ENCODE peak calls at places on chromosomes 1 and 21, in eight cellular contexts. One of them, this sample, is unnamed.

GRCh38 chr1:201766117-201766863 is 62.7 kb upstream of the IPO9 start:
- DNase-seq in activated T-helper 9 cell treated with anti-CD3 and anti-CD28 coated beads, Interleukin-2, amount 50 U/mL, for 16 hours: no peak
- DNase-seq in Daoy: peak; percentile 93
- DNase-seq in A673: no peak
- DNase-seq in A172: peak; percentile 94
- DNase-seq in stimulated activated CD4-positive, alpha-beta T cell treated with anti-CD3 and anti-CD28 coated beads, Interleukin-2, amount 100 ng/mL, for 48 hours: no peak
- DNase-seq in ovary: peak; percentile 44
- DNase-seq in IMR-90: peak; percentile 91
- DNase-seq in this sample: no peak

GRCh38 chr21:45011911-45012660 is 62.3 kb upstream of the ADARB1 start:
- DNase-seq in stimulated activated CD4-positive, alpha-beta T cell treated with anti-CD3 and anti-CD28 coated beads, Interleukin-2, amount 100 ng/mL, for 48 hours: no peak
- DNase-seq in activated T-helper 9 cell treated with anti-CD3 and anti-CD28 coated beads, Interleukin-2, amount 50 U/mL, for 16 hours: no peak
- DNase-seq in ovary: peak; percentile 11
- DNase-seq in IMR-90: peak; percentile 94
- DNase-seq in Daoy: peak; percentile 99
- DNase-seq in A172: peak; percentile 99
- DNase-seq in A673: peak; percentile 52
- DNase-seq in this sample: no peak

GRCh38 chr1:224769987-224770693 is 154.0 kb downstream of the CNIH3 start:
- DNase-seq in Daoy: peak; percentile 56
- DNase-seq in stimulated activated CD4-positive, alpha-beta T cell treated with anti-CD3 and anti-CD28 coated beads, Interleukin-2, amount 100 ng/mL, for 48 hours: no peak
- DNase-seq in IMR-90: peak; percentile 74
- DNase-seq in activated T-helper 9 cell treated with anti-CD3 and anti-CD28 coated beads, Interleukin-2, amount 50 U/mL, for 16 hours: no peak
- DNase-seq in A673: no peak
- DNase-seq in ovary: peak; percentile 10
- DNase-seq in A172: peak; percentile 69
- DNase-seq in this sample: no peak

GRCh38 chr1:67214420-67215174 is 48.3 kb downstream of the IL23R start:
- DNase-seq in A673: peak; percentile 38
- DNase-seq in IMR-90: peak; percentile 29
- DNase-seq in Daoy: peak; percentile 13
- DNase-seq in activated T-helper 9 cell treated with anti-CD3 and anti-CD28 coated beads, Interleukin-2, amount 50 U/mL, for 16 hours: peak; percentile 14
- DNase-seq in A172: peak; percentile 11
- DNase-seq in ovary: no peak
- DNase-seq in stimulated activated CD4-positive, alpha-beta T cell treated with anti-CD3 and anti-CD28 coated beads, Interleukin-2, amount 100 ng/mL, for 48 hours: peak; percentile 48
- DNase-seq in this sample: peak; percentile 42

GRCh38 chr1:231853588-231854207 is 227.1 kb downstream of the DISC1 start:
- DNase-seq in stimulated activated CD4-positive, alpha-beta T cell treated with anti-CD3 and anti-CD28 coated beads, Interleukin-2, amount 100 ng/mL, for 48 hours: no peak
- DNase-seq in A673: no peak
- DNase-seq in Daoy: no peak
- DNase-seq in A172: no peak
- DNase-seq in IMR-90: no peak
- DNase-seq in ovary: peak; percentile 20
- DNase-seq in activated T-helper 9 cell treated with anti-CD3 and anti-CD28 coated beads, Interleukin-2, amount 50 U/mL, for 16 hours: no peak
- DNase-seq in this sample: no peak

GRCh38 chr1:158646465-158646864 is 40.0 kb downstream of the SPTA1 start:
- DNase-seq in ovary: no peak
- DNase-seq in Daoy: no peak
- DNase-seq in stimulated activated CD4-positive, alpha-beta T cell treated with anti-CD3 and anti-CD28 coated beads, Interleukin-2, amount 100 ng/mL, for 48 hours: no peak
- DNase-seq in A172: no peak
- DNase-seq in activated T-helper 9 cell treated with anti-CD3 and anti-CD28 coated beads, Interleukin-2, amount 50 U/mL, for 16 hours: no peak
- DNase-seq in A673: no peak
- DNase-seq in IMR-90: no peak
- DNase-seq in this sample: no peak

GRCh38 chr1:63772876-63773275 is 941 bp upstream of the ROR1 start:
- DNase-seq in IMR-90: no peak
- DNase-seq in stimulated activated CD4-positive, alpha-beta T cell treated with anti-CD3 and anti-CD28 coated beads, Interleukin-2, amount 100 ng/mL, for 48 hours: no peak
- DNase-seq in ovary: no peak
- DNase-seq in A673: no peak
- DNase-seq in A172: no peak
- DNase-seq in activated T-helper 9 cell treated with anti-CD3 and anti-CD28 coated beads, Interleukin-2, amount 50 U/mL, for 16 hours: no peak
- DNase-seq in Daoy: no peak
- DNase-seq in this sample: no peak

GRCh38 chr1:165330483-165330882 is 26.0 kb downstream of the LMX1A start:
- DNase-seq in stimulated activated CD4-positive, alpha-beta T cell treated with anti-CD3 and anti-CD28 coated beads, Interleukin-2, amount 100 ng/mL, for 48 hours: no peak
- DNase-seq in Daoy: no peak
- DNase-seq in A172: no peak
- DNase-seq in A673: no peak
- DNase-seq in ovary: no peak
- DNase-seq in IMR-90: no peak
- DNase-seq in activated T-helper 9 cell treated with anti-CD3 and anti-CD28 coated beads, Interleukin-2, amount 50 U/mL, for 16 hours: no peak
- DNase-seq in this sample: no peak

GRCh38 chr1:203538726-203539125 is 44.8 kb downstream of the OPTC start:
- DNase-seq in stimulated activated CD4-positive, alpha-beta T cell treated with anti-CD3 and anti-CD28 coated beads, Interleukin-2, amount 100 ng/mL, for 48 hours: no peak
- DNase-seq in A172: no peak
- DNase-seq in IMR-90: no peak
- DNase-seq in Daoy: no peak
- DNase-seq in A673: no peak
- DNase-seq in activated T-helper 9 cell treated with anti-CD3 and anti-CD28 coated beads, Interleukin-2, amount 50 U/mL, for 16 hours: no peak
- DNase-seq in ovary: no peak
- DNase-seq in this sample: no peak

GRCh38 chr1:217004776-217005436 is 281.7 kb upstream of the ESRRG start:
- DNase-seq in A673: no peak
- DNase-seq in A172: no peak
- DNase-seq in activated T-helper 9 cell treated with anti-CD3 and anti-CD28 coated beads, Interleukin-2, amount 50 U/mL, for 16 hours: no peak
- DNase-seq in ovary: no peak
- DNase-seq in stimulated activated CD4-positive, alpha-beta T cell treated with anti-CD3 and anti-CD28 coated beads, Interleukin-2, amount 100 ng/mL, for 48 hours: no peak
- DNase-seq in Daoy: no peak
- DNase-seq in IMR-90: no peak
- DNase-seq in this sample: no peak

GRCh38 chr1:108852141-108852540 is 4.8 kb downstream of the AKNAD1 start:
- DNase-seq in stimulated activated CD4-positive, alpha-beta T cell treated with anti-CD3 and anti-CD28 coated beads, Interleukin-2, amount 100 ng/mL, for 48 hours: no peak
- DNase-seq in Daoy: no peak
- DNase-seq in activated T-helper 9 cell treated with anti-CD3 and anti-CD28 coated beads, Interleukin-2, amount 50 U/mL, for 16 hours: no peak
- DNase-seq in A673: no peak
- DNase-seq in A172: no peak
- DNase-seq in ovary: no peak
- DNase-seq in IMR-90: no peak
- DNase-seq in this sample: no peak

GRCh38 chr1:6183520-6183989 is 3.4 kb upstream of the CHD5 start:
- DNase-seq in A673: no peak
- DNase-seq in IMR-90: peak; percentile 20
- DNase-seq in A172: no peak
- DNase-seq in Daoy: peak; percentile 35
- DNase-seq in ovary: no peak
- DNase-seq in activated T-helper 9 cell treated with anti-CD3 and anti-CD28 coated beads, Interleukin-2, amount 50 U/mL, for 16 hours: no peak
- DNase-seq in stimulated activated CD4-positive, alpha-beta T cell treated with anti-CD3 and anti-CD28 coated beads, Interleukin-2, amount 100 ng/mL, for 48 hours: no peak
- DNase-seq in this sample: no peak

GRCh38 chr1:101122452-101123166 is 97.0 kb upstream of the DPH5 start:
- DNase-seq in ovary: no peak
- DNase-seq in Daoy: no peak
- DNase-seq in stimulated activated CD4-positive, alpha-beta T cell treated with anti-CD3 and anti-CD28 coated beads, Interleukin-2, amount 100 ng/mL, for 48 hours: no peak
- DNase-seq in IMR-90: no peak
- DNase-seq in A673: no peak
- DNase-seq in A172: no peak
- DNase-seq in activated T-helper 9 cell treated with anti-CD3 and anti-CD28 coated beads, Interleukin-2, amount 50 U/mL, for 16 hours: no peak
- DNase-seq in this sample: no peak

GRCh38 chr1:180527270-180527669 is 24.9 kb upstream of the ACBD6 start:
- DNase-seq in ovary: no peak
- DNase-seq in A172: peak; percentile 72
- DNase-seq in stimulated activated CD4-positive, alpha-beta T cell treated with anti-CD3 and anti-CD28 coated beads, Interleukin-2, amount 100 ng/mL, for 48 hours: no peak
- DNase-seq in Daoy: peak; percentile 60
- DNase-seq in activated T-helper 9 cell treated with anti-CD3 and anti-CD28 coated beads, Interleukin-2, amount 50 U/mL, for 16 hours: no peak
- DNase-seq in IMR-90: peak; percentile 47
- DNase-seq in A673: no peak
- DNase-seq in this sample: no peak

GRCh38 chr1:165900576-165901380 is 73.4 kb downstream of the UCK2 start:
- DNase-seq in Daoy: no peak
- DNase-seq in A172: no peak
- DNase-seq in ovary: no peak
- DNase-seq in stimulated activated CD4-positive, alpha-beta T cell treated with anti-CD3 and anti-CD28 coated beads, Interleukin-2, amount 100 ng/mL, for 48 hours: no peak
- DNase-seq in A673: peak; percentile 77
- DNase-seq in activated T-helper 9 cell treated with anti-CD3 and anti-CD28 coated beads, Interleukin-2, amount 50 U/mL, for 16 hours: no peak
- DNase-seq in IMR-90: no peak
- DNase-seq in this sample: no peak

GRCh38 chr1:43545686-43546387 is 15.2 kb downstream of the PTPRF start:
- DNase-seq in A673: peak; percentile 78
- DNase-seq in A172: no peak
- DNase-seq in Daoy: peak; percentile 49
- DNase-seq in activated T-helper 9 cell treated with anti-CD3 and anti-CD28 coated beads, Interleukin-2, amount 50 U/mL, for 16 hours: no peak
- DNase-seq in IMR-90: no peak
- DNase-seq in stimulated activated CD4-positive, alpha-beta T cell treated with anti-CD3 and anti-CD28 coated beads, Interleukin-2, amount 100 ng/mL, for 48 hours: no peak
- DNase-seq in ovary: peak; percentile 47
- DNase-seq in this sample: no peak

GRCh38 chr1:93904228-93904627 is 5.0 kb downstream of the GCLM start:
- DNase-seq in stimulated activated CD4-positive, alpha-beta T cell treated with anti-CD3 and anti-CD28 coated beads, Interleukin-2, amount 100 ng/mL, for 48 hours: no peak
- DNase-seq in ovary: no peak
- DNase-seq in A172: no peak
- DNase-seq in IMR-90: no peak
- DNase-seq in Daoy: no peak
- DNase-seq in activated T-helper 9 cell treated with anti-CD3 and anti-CD28 coated beads, Interleukin-2, amount 50 U/mL, for 16 hours: no peak
- DNase-seq in A673: peak; percentile 63
- DNase-seq in this sample: peak; percentile 21

GRCh38 chr1:202234331-202235002 is 40.9 kb downstream of the LGR6 start:
- DNase-seq in Daoy: peak; percentile 48
- DNase-seq in IMR-90: peak; percentile 37
- DNase-seq in ovary: no peak
- DNase-seq in A172: peak; percentile 83
- DNase-seq in stimulated activated CD4-positive, alpha-beta T cell treated with anti-CD3 and anti-CD28 coated beads, Interleukin-2, amount 100 ng/mL, for 48 hours: no peak
- DNase-seq in activated T-helper 9 cell treated with anti-CD3 and anti-CD28 coated beads, Interleukin-2, amount 50 U/mL, for 16 hours: no peak
- DNase-seq in A673: peak; percentile 14
- DNase-seq in this sample: no peak

GRCh38 chr1:106465666-106466065 is 590.8 kb upstream of the PRMT6 start:
- DNase-seq in IMR-90: no peak
- DNase-seq in Daoy: peak; percentile 4
- DNase-seq in ovary: no peak
- DNase-seq in A673: peak; percentile 90
- DNase-seq in stimulated activated CD4-positive, alpha-beta T cell treated with anti-CD3 and anti-CD28 coated beads, Interleukin-2, amount 100 ng/mL, for 48 hours: no peak
- DNase-seq in activated T-helper 9 cell treated with anti-CD3 and anti-CD28 coated beads, Interleukin-2, amount 50 U/mL, for 16 hours: no peak
- DNase-seq in A172: no peak
- DNase-seq in this sample: no peak

GRCh38 chr1:155329980-155330598 is 9.4 kb downstream of the RUSC1 start:
- DNase-seq in stimulated activated CD4-positive, alpha-beta T cell treated with anti-CD3 and anti-CD28 coated beads, Interleukin-2, amount 100 ng/mL, for 48 hours: no peak
- DNase-seq in ovary: no peak
- DNase-seq in A172: no peak
- DNase-seq in activated T-helper 9 cell treated with anti-CD3 and anti-CD28 coated beads, Interleukin-2, amount 50 U/mL, for 16 hours: no peak
- DNase-seq in Daoy: no peak
- DNase-seq in IMR-90: no peak
- DNase-seq in A673: no peak
- DNase-seq in this sample: no peak

GRCh38 chr1:13699936-13700520 is at the start of gene PRDM2:
- DNase-seq in activated T-helper 9 cell treated with anti-CD3 and anti-CD28 coated beads, Interleukin-2, amount 50 U/mL, for 16 hours: peak; percentile 50
- DNase-seq in A172: no peak
- DNase-seq in stimulated activated CD4-positive, alpha-beta T cell treated with anti-CD3 and anti-CD28 coated beads, Interleukin-2, amount 100 ng/mL, for 48 hours: peak; percentile 49
- DNase-seq in Daoy: peak; percentile 62
- DNase-seq in A673: peak; percentile 79
- DNase-seq in IMR-90: peak; percentile 17
- DNase-seq in ovary: peak; percentile 58
- DNase-seq in this sample: peak; percentile 69

GRCh38 chr1:185284533-185285244 is 32.4 kb downstream of the IVNS1ABP start:
- DNase-seq in A673: peak; percentile 28
- DNase-seq in activated T-helper 9 cell treated with anti-CD3 and anti-CD28 coated beads, Interleukin-2, amount 50 U/mL, for 16 hours: no peak
- DNase-seq in A172: no peak
- DNase-seq in IMR-90: peak; percentile 28
- DNase-seq in Daoy: no peak
- DNase-seq in stimulated activated CD4-positive, alpha-beta T cell treated with anti-CD3 and anti-CD28 coated beads, Interleukin-2, amount 100 ng/mL, for 48 hours: no peak
- DNase-seq in ovary: no peak
- DNase-seq in this sample: no peak

GRCh38 chr1:169692766-169693460 is 18.5 kb downstream of the SELL start:
- DNase-seq in A172: no peak
- DNase-seq in A673: no peak
- DNase-seq in ovary: no peak
- DNase-seq in Daoy: no peak
- DNase-seq in stimulated activated CD4-positive, alpha-beta T cell treated with anti-CD3 and anti-CD28 coated beads, Interleukin-2, amount 100 ng/mL, for 48 hours: no peak
- DNase-seq in activated T-helper 9 cell treated with anti-CD3 and anti-CD28 coated beads, Interleukin-2, amount 50 U/mL, for 16 hours: no peak
- DNase-seq in IMR-90: no peak
- DNase-seq in this sample: peak; percentile 67

GRCh38 chr1:200512191-200512590 is 102.4 kb upstream of the ZNF281 start:
- DNase-seq in A172: peak; percentile 78
- DNase-seq in stimulated activated CD4-positive, alpha-beta T cell treated with anti-CD3 and anti-CD28 coated beads, Interleukin-2, amount 100 ng/mL, for 48 hours: no peak
- DNase-seq in Daoy: peak; percentile 53
- DNase-seq in ovary: no peak
- DNase-seq in activated T-helper 9 cell treated with anti-CD3 and anti-CD28 coated beads, Interleukin-2, amount 50 U/mL, for 16 hours: no peak
- DNase-seq in IMR-90: peak; percentile 95
- DNase-seq in A673: no peak
- DNase-seq in this sample: no peak

GRCh38 chr1:84771895-84772294 is 81.6 kb upstream of the SSX2IP start:
- DNase-seq in Daoy: no peak
- DNase-seq in stimulated activated CD4-positive, alpha-beta T cell treated with anti-CD3 and anti-CD28 coated beads, Interleukin-2, amount 100 ng/mL, for 48 hours: no peak
- DNase-seq in A172: no peak
- DNase-seq in A673: no peak
- DNase-seq in IMR-90: no peak
- DNase-seq in activated T-helper 9 cell treated with anti-CD3 and anti-CD28 coated beads, Interleukin-2, amount 50 U/mL, for 16 hours: no peak
- DNase-seq in ovary: no peak
- DNase-seq in this sample: no peak

GRCh38 chr21:45543710-45544448 is 1.6 kb upstream of the SLC19A1 start:
- DNase-seq in A172: no peak
- DNase-seq in Daoy: peak; percentile 7
- DNase-seq in ovary: peak; percentile 15
- DNase-seq in activated T-helper 9 cell treated with anti-CD3 and anti-CD28 coated beads, Interleukin-2, amount 50 U/mL, for 16 hours: no peak
- DNase-seq in stimulated activated CD4-positive, alpha-beta T cell treated with anti-CD3 and anti-CD28 coated beads, Interleukin-2, amount 100 ng/mL, for 48 hours: no peak
- DNase-seq in A673: no peak
- DNase-seq in IMR-90: no peak
- DNase-seq in this sample: no peak

GRCh38 chr1:28737245-28738137 is 751 bp downstream of the YTHDF2 start:
- DNase-seq in A673: peak; percentile 65
- DNase-seq in activated T-helper 9 cell treated with anti-CD3 and anti-CD28 coated beads, Interleukin-2, amount 50 U/mL, for 16 hours: peak; percentile 45
- DNase-seq in A172: peak; percentile 27
- DNase-seq in IMR-90: peak; percentile 43
- DNase-seq in Daoy: peak; percentile 58
- DNase-seq in stimulated activated CD4-positive, alpha-beta T cell treated with anti-CD3 and anti-CD28 coated beads, Interleukin-2, amount 100 ng/mL, for 48 hours: peak; percentile 37
- DNase-seq in ovary: peak; percentile 16
- DNase-seq in this sample: peak; percentile 61

GRCh38 chr1:31523012-31523411 is 53.3 kb upstream of the TINAGL1 start:
- DNase-seq in activated T-helper 9 cell treated with anti-CD3 and anti-CD28 coated beads, Interleukin-2, amount 50 U/mL, for 16 hours: no peak
- DNase-seq in Daoy: no peak
- DNase-seq in ovary: no peak
- DNase-seq in A172: peak; percentile 50
- DNase-seq in stimulated activated CD4-positive, alpha-beta T cell treated with anti-CD3 and anti-CD28 coated beads, Interleukin-2, amount 100 ng/mL, for 48 hours: no peak
- DNase-seq in IMR-90: no peak
- DNase-seq in A673: no peak
- DNase-seq in this sample: no peak